ENCODE peak calls at places on chromosomes 2 and 18, in four cellular contexts. B is A549, M is kidney epithelial cell, Y is WERI-Rb-1. A is an unnamed sample.
A peak's percentile ranks its signal among the peaks of the same experiment; 100 is the strongest.

GRCh38 chr18:574456-575228 is 5.5 kb upstream of the CETN1 start:
- DNase-seq in B (no peak), M (no peak), Y (no peak), A (no peak)

GRCh38 chr18:49491534-49491856 is 4.5 kb upstream of the C18orf32 start:
- DNase-seq in B (no peak), M (no peak), Y (no peak), A (no peak)

GRCh38 chr2:85312404-85312803 is 15.4 kb downstream of the TGOLN2 start:
- DNase-seq in B (no peak), M (no peak), Y (no peak), A (no peak)

GRCh38 chr2:139374307-139374850 is 594.2 kb upstream of the NXPH2 start:
- DNase-seq in B (no peak), M (peak; percentile 21), Y (no peak), A (no peak)

GRCh38 chr2:47903781-47904447 is 2.4 kb downstream of the FBXO11 start:
- DNase-seq in B (no peak), M (no peak), Y (no peak), A (no peak)

GRCh38 chr18:75218524-75218923 is 7.9 kb downstream of the TSHZ1 start:
- DNase-seq in B (no peak), M (no peak), Y (no peak), A (no peak)

GRCh38 chr18:40056085-40056484 is 1898.9 kb upstream of the PIK3C3 start:
- DNase-seq in B (no peak), M (no peak), Y (no peak), A (no peak)

GRCh38 chr18:42545825-42546224 is 569.7 kb downstream of the RIT2 start:
- DNase-seq in B (no peak), M (peak; percentile 86), Y (no peak), A (peak; percentile 40)

GRCh38 chr2:238131761-238132462 is 6.6 kb upstream of the KLHL30 start:
- DNase-seq in B (no peak), M (no peak), Y (no peak), A (no peak)

GRCh38 chr2:224158831-224159230 is 119.7 kb upstream of the SERPINE2 start:
- DNase-seq in B (no peak), M (no peak), Y (no peak), A (no peak)

GRCh38 chr2:166410828-166411472 is 35.2 kb upstream of the SCN9A start:
- DNase-seq in B (no peak), M (peak; percentile 67), Y (no peak), A (peak; percentile 29)

GRCh38 chr18:6411367-6411766 is 3.3 kb downstream of the L3MBTL4 start:
- DNase-seq in B (no peak), M (no peak), Y (no peak), A (no peak)

GRCh38 chr2:205704101-205704741 is 21.9 kb downstream of the NRP2 start:
- DNase-seq in B (no peak), M (no peak), Y (no peak), A (no peak)

GRCh38 chr18:74457043-74457742 is at the start of gene DIPK1C:
- DNase-seq in B (no peak), M (no peak), Y (no peak), A (no peak)

GRCh38 chr2:157470321-157470720 is 26.4 kb upstream of the CYTIP start:
- DNase-seq in B (no peak), M (no peak), Y (no peak), A (no peak)

GRCh38 chr2:135657806-135658582 is 83.7 kb upstream of the UBXN4 start:
- DNase-seq in B (no peak), M (no peak), Y (no peak), A (no peak)

GRCh38 chr18:2526320-2526719 is 45.0 kb downstream of the METTL4 start:
- DNase-seq in B (no peak), M (no peak), Y (no peak), A (no peak)

GRCh38 chr18:79586436-79587297 is 92.9 kb upstream of the CTDP1 start:
- DNase-seq in B (no peak), M (no peak), Y (peak; percentile 7), A (no peak)

GRCh38 chr2:232675381-232675780 is 21.8 kb upstream of the GIGYF2 start:
- DNase-seq in B (no peak), M (no peak), Y (no peak), A (no peak)

GRCh38 chr2:95334916-95335641 is 37.9 kb downstream of the KCNIP3 start:
- DNase-seq in B (no peak), M (no peak), Y (no peak), A (peak; percentile 11)

GRCh38 chr2:43217228-43218220 is 8.9 kb downstream of the ZFP36L2 start:
- DNase-seq in B (no peak), M (no peak), Y (no peak), A (no peak)

GRCh38 chr2:36677995-36678605 is 18.4 kb upstream of the VIT start:
- DNase-seq in B (no peak), M (no peak), Y (no peak), A (no peak)

GRCh38 chr2:105252271-105252670 is 10.7 kb downstream of the GPR45 start:
- DNase-seq in B (no peak), M (no peak), Y (no peak), A (peak; percentile 28)

GRCh38 chr18:44715245-44715644 is 34.6 kb downstream of the SETBP1 start:
- DNase-seq in B (no peak), M (peak; percentile 86), Y (no peak), A (peak; percentile 53)

GRCh38 chr18:56207989-56208388 is 430.4 kb downstream of the TXNL1 start:
- DNase-seq in B (no peak), M (no peak), Y (no peak), A (no peak)

GRCh38 chr2:111122631-111123421 is 2.1 kb downstream of the BCL2L11 start:
- DNase-seq in B (peak; percentile 25), M (no peak), Y (peak; percentile 33), A (peak; percentile 73)

GRCh38 chr2:238433941-238434845 is 7.5 kb downstream of the ASB1 start:
- DNase-seq in B (no peak), M (no peak), Y (no peak), A (no peak)

GRCh38 chr2:85326406-85326945 is 1.3 kb downstream of the TGOLN2 start:
- DNase-seq in B (no peak), M (no peak), Y (no peak), A (no peak)

GRCh38 chr18:26480897-26481795 is 67.2 kb downstream of the KCTD1 start:
- DNase-seq in B (peak; percentile 68), M (peak; percentile 98), Y (no peak), A (peak; percentile 88)

GRCh38 chr2:1990724-1991123 is 246.4 kb upstream of the PXDN start:
- DNase-seq in B (no peak), M (no peak), Y (no peak), A (no peak)

GRCh38 chr18:75658330-75658729 is 230.8 kb upstream of the SMIM21 start:
- DNase-seq in B (no peak), M (no peak), Y (no peak), A (no peak)

GRCh38 chr2:216001201-216001600 is 12.2 kb downstream of the MREG start:
- DNase-seq in B (no peak), M (no peak), Y (no peak), A (no peak)

GRCh38 chr2:216082805-216083204 is 1.1 kb downstream of the TMEM169 start:
- DNase-seq in B (no peak), M (no peak), Y (peak; percentile 56), A (no peak)

GRCh38 chr2:238104521-238105311 is 4.6 kb downstream of the ESPNL start:
- DNase-seq in B (no peak), M (no peak), Y (no peak), A (no peak)

GRCh38 chr2:214203744-214204289 is 207.0 kb upstream of the VWC2L start:
- DNase-seq in B (no peak), M (no peak), Y (peak; percentile 26), A (no peak)

GRCh38 chr2:3313845-3314375 is 63.7 kb downstream of the EIPR1 start:
- DNase-seq in B (no peak), M (no peak), Y (peak; percentile 51), A (no peak)

GRCh38 chr2:74884866-74885265 is 50.9 kb downstream of the HK2 start:
- DNase-seq in B (no peak), M (no peak), Y (no peak), A (no peak)

DNA sequence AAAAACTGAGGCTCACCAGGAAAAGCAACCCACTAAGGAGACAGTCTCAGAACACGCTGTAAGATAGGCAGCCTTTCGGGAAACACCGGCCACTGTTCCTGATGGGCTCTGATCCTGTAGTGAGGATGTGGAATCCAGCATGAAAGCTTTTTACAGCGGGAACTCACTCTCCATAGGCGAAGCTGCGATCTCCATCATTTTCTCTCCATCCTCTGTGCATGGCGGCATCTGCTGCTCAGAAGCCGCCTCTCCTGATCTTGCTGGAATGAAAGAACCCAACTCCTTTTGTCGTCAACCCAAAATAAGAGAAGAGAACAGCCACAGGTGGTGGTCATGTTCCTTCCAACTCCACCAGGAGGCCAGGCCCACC is 49.9 kb downstream of the TMEM18 start:
- DNase-seq in B (no peak), M (no peak), Y (no peak), A (no peak)
- TF ChIP-seq CTCF in B (no peak), M (no peak), Y (no peak), A (no peak)

GRCh38 chr2:218871345-218872302 is 9.0 kb upstream of the WNT10A start:
- DNase-seq in B (no peak), M (no peak), Y (no peak), A (no peak)
- H3K4me3 ChIP-seq in B (no peak overlapping the region), M (no peak overlapping the region), Y (no peak overlapping the region), A (no peak overlapping the region)

GRCh38 chr18:3634250-3634939 is 184.4 kb downstream of the TGIF1 start:
- DNase-seq in B (no peak), M (no peak), Y (no peak), A (no peak)
- TF ChIP-seq CTCF in B (no peak), M (no peak), Y (no peak), A (no peak)

DNA sequence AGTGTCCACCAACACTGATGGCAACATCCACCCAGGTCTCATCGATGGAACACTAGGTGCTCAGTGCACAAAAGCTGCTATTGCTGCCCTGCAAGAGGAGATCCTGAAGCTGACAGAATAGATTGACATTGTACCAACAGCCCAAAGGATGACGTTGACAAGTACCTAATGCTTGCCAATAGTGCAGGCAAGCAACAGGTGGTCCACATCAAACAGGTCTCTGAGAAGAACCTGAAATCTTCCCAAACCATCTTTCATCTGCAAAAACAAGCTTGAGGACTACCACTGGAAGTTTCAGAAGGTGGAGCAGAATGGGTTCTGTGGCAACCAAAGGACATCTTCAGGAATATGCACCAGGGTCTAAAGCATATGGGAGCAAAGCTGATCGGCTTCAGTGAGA is 15.8 kb upstream of the PROKR1 start:
- DNase-seq in B (no peak), M (no peak), Y (no peak), A (no peak)
- H3K4me3 ChIP-seq in B (no peak overlapping the region), M (no peak overlapping the region), Y (no peak overlapping the region), A (no peak overlapping the region)

DNA sequence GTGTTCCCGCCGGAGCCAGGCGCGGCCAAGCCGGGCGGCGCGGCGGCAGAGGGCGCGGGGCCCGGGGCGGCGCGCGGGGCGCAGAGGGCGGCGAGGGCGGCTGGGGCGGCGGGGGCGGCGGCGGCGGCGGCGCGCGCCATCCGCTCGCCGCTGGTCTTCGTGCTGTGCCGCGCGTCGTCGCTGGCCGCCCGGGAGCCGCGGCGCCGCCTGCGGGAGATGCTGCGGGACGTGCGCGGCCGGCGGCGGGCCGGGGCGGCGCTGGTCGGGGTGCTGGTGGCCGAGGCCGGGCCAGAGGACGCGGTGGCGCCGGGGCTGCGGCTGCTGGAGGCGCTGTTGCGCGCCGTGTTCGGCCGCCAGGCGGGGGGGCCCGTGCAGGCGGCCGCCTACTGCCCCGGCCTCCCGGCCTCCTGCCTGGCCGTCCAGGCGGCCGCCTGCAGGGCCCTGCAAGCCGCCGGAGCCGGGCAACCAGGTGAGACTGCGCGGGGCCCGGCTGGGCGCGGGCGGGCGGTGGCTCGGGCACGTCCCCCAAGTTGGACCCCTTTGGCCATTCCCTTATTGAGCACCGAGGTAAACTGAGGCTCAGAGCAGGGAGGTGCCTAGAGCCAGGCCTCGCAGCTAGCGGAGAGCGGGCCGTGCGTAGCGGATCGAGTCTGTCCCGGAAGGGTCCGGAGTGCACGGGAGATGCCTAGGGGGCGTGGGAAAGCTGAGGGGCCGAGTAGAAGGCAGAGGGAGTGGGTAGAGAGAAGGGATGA is 584 bp downstream of the C2orf72 start:
- DNase-seq in B (peak; percentile 31), M (no peak), Y (peak; percentile 47), A (no peak)
- TF ChIP-seq CTCF in B (peak; percentile 40), M (no peak), Y (no peak), A (no peak)

A was measured in astrocyte of the cerebellum.